ENCODE peak calls at places on chromosomes 12 and 14, in seven cellular contexts. One of them, this sample, is unnamed.

GRCh38 chr12:86710110-86710509 is 453.9 kb upstream of the MGAT4C start:
- DNase-seq in hepatic stellate cell: no peak
- DNase-seq in fibroblast of the conjunctiva: no peak
- DNase-seq in activated gamma-delta T cell: no peak
- DNase-seq in activated naive CD4-positive, alpha-beta T cell treated with anti-CD3 and anti-CD28 coated beads, Interleukin-2, amount 10 ng/mL, durations not matched to agents 7 days and 5 days: no peak
- DNase-seq in Calu3: no peak
- DNase-seq in foreskin fibroblast: peak
- DNase-seq in this sample: no peak

GRCh38 chr14:23539209-23539866 is 12.2 kb downstream of the ZFHX2 start:
- DNase-seq in hepatic stellate cell: peak
- DNase-seq in fibroblast of the conjunctiva: peak
- DNase-seq in activated gamma-delta T cell: no peak
- DNase-seq in activated naive CD4-positive, alpha-beta T cell treated with anti-CD3 and anti-CD28 coated beads, Interleukin-2, amount 10 ng/mL, durations not matched to agents 7 days and 5 days: peak
- DNase-seq in Calu3: peak
- DNase-seq in foreskin fibroblast: no peak
- DNase-seq in this sample: no peak

GRCh38 chr14:97777622-97778021 is 980.4 kb downstream of the VRK1 start:
- DNase-seq in hepatic stellate cell: no peak
- DNase-seq in fibroblast of the conjunctiva: no peak
- DNase-seq in activated gamma-delta T cell: no peak
- DNase-seq in activated naive CD4-positive, alpha-beta T cell treated with anti-CD3 and anti-CD28 coated beads, Interleukin-2, amount 10 ng/mL, durations not matched to agents 7 days and 5 days: peak
- DNase-seq in Calu3: no peak
- DNase-seq in foreskin fibroblast: no peak
- DNase-seq in this sample: no peak

GRCh38 chr12:131092911-131093901 is 139.5 kb downstream of the ADGRD1 start:
- DNase-seq in hepatic stellate cell: no peak
- DNase-seq in fibroblast of the conjunctiva: no peak
- DNase-seq in activated gamma-delta T cell: no peak
- DNase-seq in activated naive CD4-positive, alpha-beta T cell treated with anti-CD3 and anti-CD28 coated beads, Interleukin-2, amount 10 ng/mL, durations not matched to agents 7 days and 5 days: no peak
- DNase-seq in Calu3: no peak
- DNase-seq in foreskin fibroblast: no peak
- DNase-seq in this sample: no peak

GRCh38 chr12:12333980-12334709 is 15.9 kb downstream of the MANSC1 start:
- DNase-seq in hepatic stellate cell: peak
- DNase-seq in fibroblast of the conjunctiva: no peak
- DNase-seq in activated gamma-delta T cell: peak
- DNase-seq in activated naive CD4-positive, alpha-beta T cell treated with anti-CD3 and anti-CD28 coated beads, Interleukin-2, amount 10 ng/mL, durations not matched to agents 7 days and 5 days: peak
- DNase-seq in Calu3: peak
- DNase-seq in foreskin fibroblast: no peak
- DNase-seq in this sample: peak

GRCh38 chr12:68591716-68592437 is 18.8 kb upstream of the RAP1B start:
- DNase-seq in hepatic stellate cell: no peak
- DNase-seq in fibroblast of the conjunctiva: no peak
- DNase-seq in activated gamma-delta T cell: no peak
- DNase-seq in activated naive CD4-positive, alpha-beta T cell treated with anti-CD3 and anti-CD28 coated beads, Interleukin-2, amount 10 ng/mL, durations not matched to agents 7 days and 5 days: peak
- DNase-seq in Calu3: no peak
- DNase-seq in foreskin fibroblast: no peak
- DNase-seq in this sample: no peak

GRCh38 chr14:52185178-52185577 is 82.3 kb upstream of the PTGDR start:
- DNase-seq in hepatic stellate cell: no peak
- DNase-seq in fibroblast of the conjunctiva: no peak
- DNase-seq in activated gamma-delta T cell: no peak
- DNase-seq in activated naive CD4-positive, alpha-beta T cell treated with anti-CD3 and anti-CD28 coated beads, Interleukin-2, amount 10 ng/mL, durations not matched to agents 7 days and 5 days: no peak
- DNase-seq in Calu3: no peak
- DNase-seq in foreskin fibroblast: no peak
- DNase-seq in this sample: no peak

GRCh38 chr12:119673634-119674033 is 5.7 kb downstream of the PRKAB1 start:
- DNase-seq in hepatic stellate cell: no peak
- DNase-seq in fibroblast of the conjunctiva: no peak
- DNase-seq in activated gamma-delta T cell: no peak
- DNase-seq in activated naive CD4-positive, alpha-beta T cell treated with anti-CD3 and anti-CD28 coated beads, Interleukin-2, amount 10 ng/mL, durations not matched to agents 7 days and 5 days: no peak
- DNase-seq in Calu3: no peak
- DNase-seq in foreskin fibroblast: no peak
- DNase-seq in this sample: no peak

GRCh38 chr12:48004941-48005749 is 869 bp upstream of the COL2A1 start:
- DNase-seq in hepatic stellate cell: no peak
- DNase-seq in fibroblast of the conjunctiva: no peak
- DNase-seq in activated gamma-delta T cell: no peak
- DNase-seq in activated naive CD4-positive, alpha-beta T cell treated with anti-CD3 and anti-CD28 coated beads, Interleukin-2, amount 10 ng/mL, durations not matched to agents 7 days and 5 days: no peak
- DNase-seq in Calu3: no peak
- DNase-seq in foreskin fibroblast: no peak
- DNase-seq in this sample: no peak

GRCh38 chr12:116066381-116067230 is 210.9 kb downstream of the MED13L start:
- DNase-seq in hepatic stellate cell: peak
- DNase-seq in fibroblast of the conjunctiva: peak
- DNase-seq in activated gamma-delta T cell: no peak
- DNase-seq in activated naive CD4-positive, alpha-beta T cell treated with anti-CD3 and anti-CD28 coated beads, Interleukin-2, amount 10 ng/mL, durations not matched to agents 7 days and 5 days: peak
- DNase-seq in Calu3: peak
- DNase-seq in foreskin fibroblast: peak
- DNase-seq in this sample: peak

GRCh38 chr12:1848741-1849140 is 28.4 kb downstream of the LRTM2 start:
- DNase-seq in hepatic stellate cell: no peak
- DNase-seq in fibroblast of the conjunctiva: no peak
- DNase-seq in activated gamma-delta T cell: no peak
- DNase-seq in activated naive CD4-positive, alpha-beta T cell treated with anti-CD3 and anti-CD28 coated beads, Interleukin-2, amount 10 ng/mL, durations not matched to agents 7 days and 5 days: no peak
- DNase-seq in Calu3: no peak
- DNase-seq in foreskin fibroblast: no peak
- DNase-seq in this sample: no peak

GRCh38 chr14:39322807-39323206 is 89.1 kb downstream of the MIA2 start:
- DNase-seq in hepatic stellate cell: no peak
- DNase-seq in fibroblast of the conjunctiva: no peak
- DNase-seq in activated gamma-delta T cell: no peak
- DNase-seq in activated naive CD4-positive, alpha-beta T cell treated with anti-CD3 and anti-CD28 coated beads, Interleukin-2, amount 10 ng/mL, durations not matched to agents 7 days and 5 days: no peak
- DNase-seq in Calu3: no peak
- DNase-seq in foreskin fibroblast: peak
- DNase-seq in this sample: no peak

GRCh38 chr14:74979442-74980397 is 23.0 kb upstream of the EIF2B2 start:
- DNase-seq in hepatic stellate cell: no peak
- DNase-seq in fibroblast of the conjunctiva: peak
- DNase-seq in activated gamma-delta T cell: no peak
- DNase-seq in activated naive CD4-positive, alpha-beta T cell treated with anti-CD3 and anti-CD28 coated beads, Interleukin-2, amount 10 ng/mL, durations not matched to agents 7 days and 5 days: no peak
- DNase-seq in Calu3: no peak
- DNase-seq in foreskin fibroblast: peak
- DNase-seq in this sample: no peak

GRCh38 chr12:124917135-124917840 is 2.8 kb upstream of the UBC start:
- DNase-seq in hepatic stellate cell: peak
- DNase-seq in fibroblast of the conjunctiva: peak
- DNase-seq in activated gamma-delta T cell: no peak
- DNase-seq in activated naive CD4-positive, alpha-beta T cell treated with anti-CD3 and anti-CD28 coated beads, Interleukin-2, amount 10 ng/mL, durations not matched to agents 7 days and 5 days: peak
- DNase-seq in Calu3: peak
- DNase-seq in foreskin fibroblast: peak
- DNase-seq in this sample: peak

GRCh38 chr12:6873094-6874006 is at the start of gene SPSB2:
- DNase-seq in hepatic stellate cell: peak
- DNase-seq in fibroblast of the conjunctiva: peak
- DNase-seq in activated gamma-delta T cell: peak
- DNase-seq in activated naive CD4-positive, alpha-beta T cell treated with anti-CD3 and anti-CD28 coated beads, Interleukin-2, amount 10 ng/mL, durations not matched to agents 7 days and 5 days: peak
- DNase-seq in Calu3: peak
- DNase-seq in foreskin fibroblast: peak
- DNase-seq in this sample: peak

GRCh38 chr14:75303415-75303814 is 24.8 kb downstream of the FOS start:
- DNase-seq in hepatic stellate cell: peak
- DNase-seq in fibroblast of the conjunctiva: no peak
- DNase-seq in activated gamma-delta T cell: no peak
- DNase-seq in activated naive CD4-positive, alpha-beta T cell treated with anti-CD3 and anti-CD28 coated beads, Interleukin-2, amount 10 ng/mL, durations not matched to agents 7 days and 5 days: peak
- DNase-seq in Calu3: peak
- DNase-seq in foreskin fibroblast: peak
- DNase-seq in this sample: peak

GRCh38 chr14:50714452-50715073 is 46.5 kb upstream of the SAV1 start:
- DNase-seq in hepatic stellate cell: peak
- DNase-seq in fibroblast of the conjunctiva: no peak
- DNase-seq in activated gamma-delta T cell: no peak
- DNase-seq in activated naive CD4-positive, alpha-beta T cell treated with anti-CD3 and anti-CD28 coated beads, Interleukin-2, amount 10 ng/mL, durations not matched to agents 7 days and 5 days: no peak
- DNase-seq in Calu3: peak
- DNase-seq in foreskin fibroblast: peak
- DNase-seq in this sample: no peak

GRCh38 chr14:100107236-100107635 is 42.0 kb downstream of the EVL start:
- DNase-seq in hepatic stellate cell: no peak
- DNase-seq in fibroblast of the conjunctiva: no peak
- DNase-seq in activated gamma-delta T cell: no peak
- DNase-seq in activated naive CD4-positive, alpha-beta T cell treated with anti-CD3 and anti-CD28 coated beads, Interleukin-2, amount 10 ng/mL, durations not matched to agents 7 days and 5 days: peak
- DNase-seq in Calu3: no peak
- DNase-seq in foreskin fibroblast: no peak
- DNase-seq in this sample: no peak

GRCh38 chr12:89349814-89350213 is 2.5 kb downstream of the DUSP6 start:
- DNase-seq in hepatic stellate cell: no peak
- DNase-seq in fibroblast of the conjunctiva: peak
- DNase-seq in activated gamma-delta T cell: no peak
- DNase-seq in activated naive CD4-positive, alpha-beta T cell treated with anti-CD3 and anti-CD28 coated beads, Interleukin-2, amount 10 ng/mL, durations not matched to agents 7 days and 5 days: peak
- DNase-seq in Calu3: peak
- DNase-seq in foreskin fibroblast: peak
- DNase-seq in this sample: no peak

GRCh38 chr12:48933664-48934311 is 8.5 kb upstream of the FKBP11 start:
- DNase-seq in hepatic stellate cell: no peak
- DNase-seq in fibroblast of the conjunctiva: no peak
- DNase-seq in activated gamma-delta T cell: no peak
- DNase-seq in activated naive CD4-positive, alpha-beta T cell treated with anti-CD3 and anti-CD28 coated beads, Interleukin-2, amount 10 ng/mL, durations not matched to agents 7 days and 5 days: no peak
- DNase-seq in Calu3: no peak
- DNase-seq in foreskin fibroblast: no peak
- DNase-seq in this sample: no peak

GRCh38 chr12:121792607-121793500 is 634 bp downstream of the RHOF start:
- DNase-seq in hepatic stellate cell: no peak
- DNase-seq in fibroblast of the conjunctiva: no peak
- DNase-seq in activated gamma-delta T cell: peak
- DNase-seq in activated naive CD4-positive, alpha-beta T cell treated with anti-CD3 and anti-CD28 coated beads, Interleukin-2, amount 10 ng/mL, durations not matched to agents 7 days and 5 days: peak
- DNase-seq in Calu3: peak
- DNase-seq in foreskin fibroblast: no peak
- DNase-seq in this sample: no peak

GRCh38 chr14:22925513-22925912 is 3.7 kb downstream of the PRMT5 start:
- DNase-seq in hepatic stellate cell: no peak
- DNase-seq in fibroblast of the conjunctiva: no peak
- DNase-seq in activated gamma-delta T cell: no peak
- DNase-seq in activated naive CD4-positive, alpha-beta T cell treated with anti-CD3 and anti-CD28 coated beads, Interleukin-2, amount 10 ng/mL, durations not matched to agents 7 days and 5 days: no peak
- DNase-seq in Calu3: no peak
- DNase-seq in foreskin fibroblast: no peak
- DNase-seq in this sample: no peak

GRCh38 chr12:124567673-124568373 is 411 bp upstream of the NCOR2 start:
- DNase-seq in hepatic stellate cell: peak
- DNase-seq in fibroblast of the conjunctiva: peak
- DNase-seq in activated gamma-delta T cell: peak
- DNase-seq in activated naive CD4-positive, alpha-beta T cell treated with anti-CD3 and anti-CD28 coated beads, Interleukin-2, amount 10 ng/mL, durations not matched to agents 7 days and 5 days: peak
- DNase-seq in Calu3: peak
- DNase-seq in foreskin fibroblast: peak
- DNase-seq in this sample: peak

GRCh38 chr12:55705802-55706402 is 1.8 kb downstream of the ITGA7 start:
- DNase-seq in hepatic stellate cell: no peak
- DNase-seq in fibroblast of the conjunctiva: no peak
- DNase-seq in activated gamma-delta T cell: no peak
- DNase-seq in activated naive CD4-positive, alpha-beta T cell treated with anti-CD3 and anti-CD28 coated beads, Interleukin-2, amount 10 ng/mL, durations not matched to agents 7 days and 5 days: peak
- DNase-seq in Calu3: peak
- DNase-seq in foreskin fibroblast: no peak
- DNase-seq in this sample: no peak

GRCh38 chr14:74609721-74610120 is 2.3 kb downstream of the LTBP2 start:
- DNase-seq in hepatic stellate cell: no peak
- DNase-seq in fibroblast of the conjunctiva: no peak
- DNase-seq in activated gamma-delta T cell: no peak
- DNase-seq in activated naive CD4-positive, alpha-beta T cell treated with anti-CD3 and anti-CD28 coated beads, Interleukin-2, amount 10 ng/mL, durations not matched to agents 7 days and 5 days: no peak
- DNase-seq in Calu3: no peak
- DNase-seq in foreskin fibroblast: no peak
- DNase-seq in this sample: no peak

GRCh38 chr14:45531022-45531421 is 278.0 kb upstream of the MIS18BP1 start:
- DNase-seq in hepatic stellate cell: no peak
- DNase-seq in fibroblast of the conjunctiva: no peak
- DNase-seq in activated gamma-delta T cell: no peak
- DNase-seq in activated naive CD4-positive, alpha-beta T cell treated with anti-CD3 and anti-CD28 coated beads, Interleukin-2, amount 10 ng/mL, durations not matched to agents 7 days and 5 days: no peak
- DNase-seq in Calu3: no peak
- DNase-seq in foreskin fibroblast: no peak
- DNase-seq in this sample: no peak

GRCh38 chr14:102279688-102280348 is 25.1 kb downstream of the MOK start:
- DNase-seq in hepatic stellate cell: peak
- DNase-seq in fibroblast of the conjunctiva: peak
- DNase-seq in activated gamma-delta T cell: no peak
- DNase-seq in activated naive CD4-positive, alpha-beta T cell treated with anti-CD3 and anti-CD28 coated beads, Interleukin-2, amount 10 ng/mL, durations not matched to agents 7 days and 5 days: no peak
- DNase-seq in Calu3: peak
- DNase-seq in foreskin fibroblast: peak
- DNase-seq in this sample: no peak

GRCh38 chr12:47102845-47103666 is 23.3 kb upstream of the AMIGO2 start:
- DNase-seq in hepatic stellate cell: peak
- DNase-seq in fibroblast of the conjunctiva: no peak
- DNase-seq in activated gamma-delta T cell: no peak
- DNase-seq in activated naive CD4-positive, alpha-beta T cell treated with anti-CD3 and anti-CD28 coated beads, Interleukin-2, amount 10 ng/mL, durations not matched to agents 7 days and 5 days: no peak
- DNase-seq in Calu3: no peak
- DNase-seq in foreskin fibroblast: peak
- DNase-seq in this sample: no peak

GRCh38 chr14:90630407-90630806 is 185.8 kb downstream of the TTC7B start:
- DNase-seq in hepatic stellate cell: no peak
- DNase-seq in fibroblast of the conjunctiva: no peak
- DNase-seq in activated gamma-delta T cell: no peak
- DNase-seq in activated naive CD4-positive, alpha-beta T cell treated with anti-CD3 and anti-CD28 coated beads, Interleukin-2, amount 10 ng/mL, durations not matched to agents 7 days and 5 days: no peak
- DNase-seq in Calu3: no peak
- DNase-seq in foreskin fibroblast: no peak
- DNase-seq in this sample: no peak

GRCh38 chr12:4664111-4664510 is 15.2 kb downstream of the NDUFA9 start:
- DNase-seq in hepatic stellate cell: peak
- DNase-seq in fibroblast of the conjunctiva: peak
- DNase-seq in activated gamma-delta T cell: no peak
- DNase-seq in activated naive CD4-positive, alpha-beta T cell treated with anti-CD3 and anti-CD28 coated beads, Interleukin-2, amount 10 ng/mL, durations not matched to agents 7 days and 5 days: no peak
- DNase-seq in Calu3: no peak
- DNase-seq in foreskin fibroblast: peak
- DNase-seq in this sample: no peak

GRCh38 chr14:92597873-92598548 is 84.4 kb downstream of the RIN3 start:
- DNase-seq in hepatic stellate cell: no peak
- DNase-seq in fibroblast of the conjunctiva: no peak
- DNase-seq in activated gamma-delta T cell: no peak
- DNase-seq in activated naive CD4-positive, alpha-beta T cell treated with anti-CD3 and anti-CD28 coated beads, Interleukin-2, amount 10 ng/mL, durations not matched to agents 7 days and 5 days: no peak
- DNase-seq in Calu3: no peak
- DNase-seq in foreskin fibroblast: no peak
- DNase-seq in this sample: no peak

GRCh38 chr14:49920935-49921334 is 28.1 kb downstream of the ARF6 start:
- DNase-seq in hepatic stellate cell: no peak
- DNase-seq in fibroblast of the conjunctiva: no peak
- DNase-seq in activated gamma-delta T cell: no peak
- DNase-seq in activated naive CD4-positive, alpha-beta T cell treated with anti-CD3 and anti-CD28 coated beads, Interleukin-2, amount 10 ng/mL, durations not matched to agents 7 days and 5 days: no peak
- DNase-seq in Calu3: no peak
- DNase-seq in foreskin fibroblast: no peak
- DNase-seq in this sample: no peak

GRCh38 chr12:68877583-68877982 is 55.4 kb downstream of the CPM start:
- DNase-seq in hepatic stellate cell: no peak
- DNase-seq in fibroblast of the conjunctiva: no peak
- DNase-seq in activated gamma-delta T cell: no peak
- DNase-seq in activated naive CD4-positive, alpha-beta T cell treated with anti-CD3 and anti-CD28 coated beads, Interleukin-2, amount 10 ng/mL, durations not matched to agents 7 days and 5 days: no peak
- DNase-seq in Calu3: no peak
- DNase-seq in foreskin fibroblast: no peak
- DNase-seq in this sample: no peak

GRCh38 chr12:123126294-123127144 is 24.4 kb downstream of the PITPNM2 start:
- DNase-seq in hepatic stellate cell: peak
- DNase-seq in fibroblast of the conjunctiva: peak
- DNase-seq in activated gamma-delta T cell: no peak
- DNase-seq in activated naive CD4-positive, alpha-beta T cell treated with anti-CD3 and anti-CD28 coated beads, Interleukin-2, amount 10 ng/mL, durations not matched to agents 7 days and 5 days: no peak
- DNase-seq in Calu3: peak
- DNase-seq in foreskin fibroblast: peak
- DNase-seq in this sample: no peak